ENCODE peak calls at places on chromosomes 13 and 19, in eight cellular contexts. One of them, this sample, is unnamed.

GRCh38 chr13:109867766-109868165 is 81.4 kb upstream of the IRS2 start:
- DNase-seq in NCI-H2081 treated with DMSO at 0.1 percent for 48 hours: no peak
- DNase-seq in AG10803: no peak
- DNase-seq in fibroblast of lung: no peak
- DNase-seq in stimulated activated CD4-positive, alpha-beta T cell treated with anti-CD3 and anti-CD28 coated beads, TNF-alpha, amount 100 ng/mL, for 1 hour: no peak
- DNase-seq in Right ventricle myocardium superior: no peak
- DNase-seq in EL: no peak
- DNase-seq in MM.1S: no peak
- DNase-seq in this sample: no peak

GRCh38 chr19:46887240-46887782 is 26.5 kb downstream of the ARHGAP35 start:
- DNase-seq in stimulated activated CD4-positive, alpha-beta T cell treated with anti-CD3 and anti-CD28 coated beads, TNF-alpha, amount 100 ng/mL, for 1 hour: no peak
- DNase-seq in AG10803: no peak
- DNase-seq in MM.1S: no peak
- DNase-seq in Right ventricle myocardium superior: no peak
- DNase-seq in fibroblast of lung: no peak
- DNase-seq in EL: no peak
- DNase-seq in NCI-H2081 treated with DMSO at 0.1 percent for 48 hours: no peak
- DNase-seq in this sample: peak

GRCh38 chr19:11578342-11579142 is 1.1 kb upstream of the ACP5 start:
- DNase-seq in MM.1S: no peak
- DNase-seq in AG10803: no peak
- DNase-seq in NCI-H2081 treated with DMSO at 0.1 percent for 48 hours: no peak
- DNase-seq in Right ventricle myocardium superior: peak
- DNase-seq in EL: no peak
- DNase-seq in stimulated activated CD4-positive, alpha-beta T cell treated with anti-CD3 and anti-CD28 coated beads, TNF-alpha, amount 100 ng/mL, for 1 hour: no peak
- DNase-seq in fibroblast of lung: peak
- DNase-seq in this sample: no peak

GRCh38 chr19:39890755-39891551 is 43.5 kb downstream of the FCGBP start:
- DNase-seq in stimulated activated CD4-positive, alpha-beta T cell treated with anti-CD3 and anti-CD28 coated beads, TNF-alpha, amount 100 ng/mL, for 1 hour: no peak
- DNase-seq in fibroblast of lung: no peak
- DNase-seq in AG10803: no peak
- DNase-seq in Right ventricle myocardium superior: no peak
- DNase-seq in MM.1S: no peak
- DNase-seq in EL: no peak
- DNase-seq in NCI-H2081 treated with DMSO at 0.1 percent for 48 hours: no peak
- DNase-seq in this sample: no peak

GRCh38 chr19:9858766-9859165 is 23.6 kb downstream of the PIN1 start:
- DNase-seq in EL: no peak
- DNase-seq in fibroblast of lung: no peak
- DNase-seq in NCI-H2081 treated with DMSO at 0.1 percent for 48 hours: no peak
- DNase-seq in MM.1S: no peak
- DNase-seq in stimulated activated CD4-positive, alpha-beta T cell treated with anti-CD3 and anti-CD28 coated beads, TNF-alpha, amount 100 ng/mL, for 1 hour: no peak
- DNase-seq in Right ventricle myocardium superior: no peak
- DNase-seq in AG10803: no peak
- DNase-seq in this sample: no peak

GRCh38 chr19:10290439-10290875 is 705 bp downstream of the ICAM5 start:
- DNase-seq in EL: peak
- DNase-seq in fibroblast of lung: no peak
- DNase-seq in Right ventricle myocardium superior: no peak
- DNase-seq in stimulated activated CD4-positive, alpha-beta T cell treated with anti-CD3 and anti-CD28 coated beads, TNF-alpha, amount 100 ng/mL, for 1 hour: no peak
- DNase-seq in MM.1S: no peak
- DNase-seq in NCI-H2081 treated with DMSO at 0.1 percent for 48 hours: no peak
- DNase-seq in AG10803: no peak
- DNase-seq in this sample: peak

GRCh38 chr19:38691938-38692457 is 44.5 kb downstream of the ACTN4 start:
- DNase-seq in MM.1S: no peak
- DNase-seq in Right ventricle myocardium superior: no peak
- DNase-seq in fibroblast of lung: peak
- DNase-seq in EL: peak
- DNase-seq in stimulated activated CD4-positive, alpha-beta T cell treated with anti-CD3 and anti-CD28 coated beads, TNF-alpha, amount 100 ng/mL, for 1 hour: no peak
- DNase-seq in AG10803: peak
- DNase-seq in NCI-H2081 treated with DMSO at 0.1 percent for 48 hours: no peak
- DNase-seq in this sample: peak

GRCh38 chr19:36245210-36246005 is 30.5 kb downstream of the ZNF146 start:
- DNase-seq in NCI-H2081 treated with DMSO at 0.1 percent for 48 hours: no peak
- DNase-seq in stimulated activated CD4-positive, alpha-beta T cell treated with anti-CD3 and anti-CD28 coated beads, TNF-alpha, amount 100 ng/mL, for 1 hour: no peak
- DNase-seq in AG10803: no peak
- DNase-seq in fibroblast of lung: peak
- DNase-seq in MM.1S: no peak
- DNase-seq in EL: no peak
- DNase-seq in Right ventricle myocardium superior: no peak
- DNase-seq in this sample: no peak

GRCh38 chr13:50636007-50636704 is 207.3 kb downstream of the DLEU7 start:
- DNase-seq in fibroblast of lung: no peak
- DNase-seq in NCI-H2081 treated with DMSO at 0.1 percent for 48 hours: no peak
- DNase-seq in Right ventricle myocardium superior: no peak
- DNase-seq in stimulated activated CD4-positive, alpha-beta T cell treated with anti-CD3 and anti-CD28 coated beads, TNF-alpha, amount 100 ng/mL, for 1 hour: no peak
- DNase-seq in MM.1S: no peak
- DNase-seq in EL: no peak
- DNase-seq in AG10803: no peak
- DNase-seq in this sample: no peak

GRCh38 chr19:6038634-6039405 is 60.9 kb upstream of the RANBP3 start:
- DNase-seq in stimulated activated CD4-positive, alpha-beta T cell treated with anti-CD3 and anti-CD28 coated beads, TNF-alpha, amount 100 ng/mL, for 1 hour: no peak
- DNase-seq in NCI-H2081 treated with DMSO at 0.1 percent for 48 hours: no peak
- DNase-seq in AG10803: no peak
- DNase-seq in MM.1S: no peak
- DNase-seq in Right ventricle myocardium superior: no peak
- DNase-seq in EL: no peak
- DNase-seq in fibroblast of lung: peak
- DNase-seq in this sample: no peak

GRCh38 chr13:83350569-83350968 is 531.7 kb downstream of the SLITRK1 start:
- DNase-seq in NCI-H2081 treated with DMSO at 0.1 percent for 48 hours: no peak
- DNase-seq in AG10803: peak
- DNase-seq in fibroblast of lung: peak
- DNase-seq in stimulated activated CD4-positive, alpha-beta T cell treated with anti-CD3 and anti-CD28 coated beads, TNF-alpha, amount 100 ng/mL, for 1 hour: no peak
- DNase-seq in EL: peak
- DNase-seq in Right ventricle myocardium superior: no peak
- DNase-seq in MM.1S: no peak
- DNase-seq in this sample: peak

GRCh38 chr13:21164631-21165030 is 11.7 kb downstream of the SKA3 start:
- DNase-seq in NCI-H2081 treated with DMSO at 0.1 percent for 48 hours: no peak
- DNase-seq in EL: peak
- DNase-seq in fibroblast of lung: peak
- DNase-seq in Right ventricle myocardium superior: no peak
- DNase-seq in AG10803: no peak
- DNase-seq in stimulated activated CD4-positive, alpha-beta T cell treated with anti-CD3 and anti-CD28 coated beads, TNF-alpha, amount 100 ng/mL, for 1 hour: no peak
- DNase-seq in MM.1S: no peak
- DNase-seq in this sample: no peak

GRCh38 chr19:39539165-39539518 is 819 bp downstream of the EID2 start:
- DNase-seq in AG10803: peak
- DNase-seq in Right ventricle myocardium superior: no peak
- DNase-seq in EL: peak
- DNase-seq in fibroblast of lung: no peak
- DNase-seq in NCI-H2081 treated with DMSO at 0.1 percent for 48 hours: no peak
- DNase-seq in stimulated activated CD4-positive, alpha-beta T cell treated with anti-CD3 and anti-CD28 coated beads, TNF-alpha, amount 100 ng/mL, for 1 hour: no peak
- DNase-seq in MM.1S: no peak
- DNase-seq in this sample: peak

GRCh38 chr13:89169951-89170350 is 1498.8 kb downstream of the SLITRK5 start:
- DNase-seq in MM.1S: no peak
- DNase-seq in Right ventricle myocardium superior: no peak
- DNase-seq in NCI-H2081 treated with DMSO at 0.1 percent for 48 hours: no peak
- DNase-seq in EL: no peak
- DNase-seq in AG10803: no peak
- DNase-seq in fibroblast of lung: no peak
- DNase-seq in stimulated activated CD4-positive, alpha-beta T cell treated with anti-CD3 and anti-CD28 coated beads, TNF-alpha, amount 100 ng/mL, for 1 hour: no peak
- DNase-seq in this sample: no peak

This sample was measured in fibroblast of the aortic adventitia.